ENCODE peak calls at places on chromosome 1, in six cellular contexts. Y is GM13977, O is NT2/D1, I is NCI-H748 treated with DMSO at 0.1 percent for 48 hours, W is anterior cingulate cortex, B is adipocyte. X is an unnamed sample.

GRCh38 chr1:156463874-156464273 is 36.7 kb downstream of the MEF2D start:
- DNase-seq in W (no peak), B (no peak), Y (no peak), I (no peak), O (peak; percentile 51), X (no peak)

GRCh38 chr1:86914998-86915736 is 732 bp downstream of the HS2ST1 start:
- DNase-seq in O (peak; percentile 49), B (peak; percentile 82), Y (peak; percentile 40), I (peak; percentile 4), W (peak; percentile 56), X (peak; percentile 45)

GRCh38 chr1:75719810-75720209 is 4.7 kb upstream of the ACADM start:
- DNase-seq in O (peak; percentile 70), B (no peak), I (no peak), W (no peak), Y (no peak), X (no peak)

GRCh38 chr1:218397752-218398339 is 52.7 kb downstream of the TGFB2 start:
- DNase-seq in I (no peak), W (no peak), B (no peak), O (no peak), Y (no peak), X (no peak)

GRCh38 chr1:59556802-59557548 is 257.8 kb upstream of the HOOK1 start:
- DNase-seq in O (no peak), B (no peak), I (no peak), W (no peak), Y (no peak), X (no peak)

GRCh38 chr1:167083066-167083682 is 7.0 kb downstream of the GPA33 start:
- DNase-seq in B (no peak), Y (no peak), O (no peak), W (no peak), I (no peak), X (no peak)

GRCh38 chr1:50266509-50266908 is 156.7 kb downstream of the DMRTA2 start:
- DNase-seq in O (no peak), I (no peak), W (no peak), Y (no peak), B (peak; percentile 60), X (no peak)

GRCh38 chr1:164087893-164088292 is 471.1 kb upstream of the PBX1 start:
- DNase-seq in W (no peak), I (no peak), O (no peak), Y (no peak), B (no peak), X (no peak)

GRCh38 chr1:31977361-31978131 is 36.1 kb upstream of the KHDRBS1 start:
- DNase-seq in O (peak; percentile 79), Y (no peak), B (peak; percentile 92), W (no peak), I (no peak), X (peak; percentile 45)

GRCh38 chr1:234154320-234155251 is 218.7 kb upstream of the COA6 start:
- DNase-seq in I (peak; percentile 31), Y (peak; percentile 50), W (no peak), B (peak; percentile 85), O (peak; percentile 86), X (peak; percentile 38)

GRCh38 chr1:229406798-229407197 is 27.1 kb downstream of the ACTA1 start:
- DNase-seq in Y (no peak), B (no peak), W (no peak), I (no peak), O (no peak), X (no peak)

GRCh38 chr1:169236880-169237279 is 130.4 kb downstream of the ATP1B1 start:
- DNase-seq in I (no peak), B (no peak), O (no peak), W (no peak), Y (no peak), X (no peak)

GRCh38 chr1:110307239-110307974 is 31.8 kb upstream of the RBM15 start:
- DNase-seq in W (no peak), O (no peak), I (no peak), Y (no peak), B (no peak), X (no peak)

GRCh38 chr1:199403421-199404116 is 623.9 kb upstream of the NR5A2 start:
- DNase-seq in O (no peak), I (no peak), B (peak; percentile 90), W (no peak), Y (no peak), X (no peak)

GRCh38 chr1:67618285-67619018 is 66.5 kb upstream of the GADD45A start:
- DNase-seq in O (no peak), W (peak; percentile 20), B (peak; percentile 90), I (no peak), Y (no peak), X (no peak)

GRCh38 chr1:222814536-222815366 is at the start of gene DISP1:
- DNase-seq in I (peak; percentile 38), B (peak; percentile 91), W (peak; percentile 64), Y (peak; percentile 88), O (peak; percentile 54), X (peak; percentile 89)

X was measured in GM10248.